ENCODE peak calls at places on chromosome 7, in five cellular contexts. V is HCT116, M is fibroblast of lung, U is neural progenitor cell, Y is IMR-90. Q is an unnamed sample.

GRCh38 chr7:149529136-149529718 is 31.6 kb upstream of the ZNF746 start:
- DNase-seq in V (peak; percentile 36), M (peak; percentile 21), U (peak; percentile 21), Y (peak; percentile 2), Q (no peak)

GRCh38 chr7:109751241-109751640 is 1181.6 kb downstream of the DNAJB9 start:
- DNase-seq in V (peak; percentile 16), M (peak; percentile 11), U (no peak), Y (peak; percentile 7), Q (peak; percentile 56)

GRCh38 chr7:67440321-67440720 is 443.7 kb downstream of the TYW1 start:
- DNase-seq in V (no peak), M (no peak), U (no peak), Y (no peak), Q (no peak)

GRCh38 chr7:91005024-91005423 is 259.2 kb upstream of the FZD1 start:
- DNase-seq in V (no peak), M (no peak), U (no peak), Y (no peak), Q (no peak)

GRCh38 chr7:80240265-80241025 is 105.8 kb downstream of the GNAI1 start:
- DNase-seq in V (no peak), M (peak; percentile 23), U (no peak), Y (peak; percentile 85), Q (no peak)

GRCh38 chr7:158863611-158864506 is 7.5 kb downstream of the DYNC2I1 start:
- DNase-seq in V (peak; percentile 31), M (peak; percentile 63), U (peak; percentile 53), Y (peak; percentile 60), Q (peak; percentile 66)

GRCh38 chr7:133564484-133564883 is 311.6 kb downstream of the EXOC4 start:
- DNase-seq in V (no peak), M (no peak), U (no peak), Y (no peak), Q (no peak)

GRCh38 chr7:140447841-140448240 is 31.5 kb downstream of the MKRN1 start:
- DNase-seq in V (no peak), M (no peak), U (no peak), Y (no peak), Q (no peak)

GRCh38 chr7:88224596-88225275 is 4.9 kb upstream of the SRI start:
- DNase-seq in V (no peak), M (peak; percentile 48), U (no peak), Y (peak; percentile 43), Q (no peak)

GRCh38 chr7:132333301-132333700 is 243.0 kb downstream of the PLXNA4 start:
- DNase-seq in V (no peak), M (no peak), U (no peak), Y (no peak), Q (no peak)

GRCh38 chr7:40009301-40009700 is 59.2 kb downstream of the CDK13 start:
- DNase-seq in V (no peak), M (no peak), U (no peak), Y (no peak), Q (no peak)

GRCh38 chr7:151719895-151720238 is 157.0 kb downstream of the PRKAG2 start:
- DNase-seq in V (no peak), M (no peak), U (no peak), Y (no peak), Q (no peak)

GRCh38 chr7:43572516-43573049 is 10.3 kb upstream of the STK17A start:
- DNase-seq in V (peak; percentile 38), M (peak; percentile 100), U (no peak), Y (peak; percentile 100), Q (peak; percentile 82)

GRCh38 chr7:12571691-12572090 is 1.2 kb downstream of the SCIN start:
- DNase-seq in V (no peak), M (no peak), U (no peak), Y (no peak), Q (no peak)

GRCh38 chr7:135224027-135224426 is 9.6 kb upstream of the STRA8 start:
- DNase-seq in V (no peak), M (no peak), U (no peak), Y (no peak), Q (no peak)

GRCh38 chr7:143013897-143014296 is 13.0 kb downstream of the OR9A2 start:
- DNase-seq in V (no peak), M (peak; percentile 79), U (no peak), Y (peak; percentile 53), Q (no peak)

GRCh38 chr7:37160656-37161055 is 288.0 kb downstream of the ELMO1 start:
- DNase-seq in V (no peak), M (no peak), U (no peak), Y (no peak), Q (no peak)

GRCh38 chr7:86453454-86453853 is 190.3 kb upstream of the GRM3 start:
- DNase-seq in V (no peak), M (no peak), U (no peak), Y (no peak), Q (no peak)

GRCh38 chr7:17844022-17844421 is 96.3 kb downstream of the SNX13 start:
- DNase-seq in V (no peak), M (no peak), U (no peak), Y (no peak), Q (no peak)

GRCh38 chr7:2074694-2075093 is 158.1 kb downstream of the MAD1L1 start:
- DNase-seq in V (no peak), M (no peak), U (no peak), Y (no peak), Q (peak; percentile 65)

GRCh38 chr7:27960415-27960814 is 220.2 kb downstream of the JAZF1 start:
- DNase-seq in V (no peak), M (no peak), U (no peak), Y (no peak), Q (no peak)

GRCh38 chr7:149748223-149748874 is 25.0 kb downstream of the ZNF467 start:
- DNase-seq in V (no peak), M (no peak), U (peak; percentile 47), Y (no peak), Q (no peak)

GRCh38 chr7:6451224-6451705 is 3.5 kb upstream of the DAGLB start:
- DNase-seq in V (no peak), M (no peak), U (no peak), Y (no peak), Q (no peak)

GRCh38 chr7:30281263-30281662 is 3.1 kb upstream of the ZNRF2 start:
- DNase-seq in V (no peak), M (no peak), U (peak; percentile 16), Y (no peak), Q (no peak)

GRCh38 chr7:25083201-25083600 is 41.9 kb downstream of the CYCS start:
- DNase-seq in V (no peak), M (no peak), U (no peak), Y (peak; percentile 53), Q (no peak)

GRCh38 chr7:137851361-137851945 is 4.7 kb upstream of the DGKI start:
- DNase-seq in V (no peak), M (peak; percentile 25), U (no peak), Y (peak; percentile 58), Q (no peak)

GRCh38 chr7:66682350-66683093 is 53.8 kb downstream of the KCTD7 start:
- DNase-seq in V (no peak), M (no peak), U (peak; percentile 73), Y (peak; percentile 64), Q (no peak)

DNA sequence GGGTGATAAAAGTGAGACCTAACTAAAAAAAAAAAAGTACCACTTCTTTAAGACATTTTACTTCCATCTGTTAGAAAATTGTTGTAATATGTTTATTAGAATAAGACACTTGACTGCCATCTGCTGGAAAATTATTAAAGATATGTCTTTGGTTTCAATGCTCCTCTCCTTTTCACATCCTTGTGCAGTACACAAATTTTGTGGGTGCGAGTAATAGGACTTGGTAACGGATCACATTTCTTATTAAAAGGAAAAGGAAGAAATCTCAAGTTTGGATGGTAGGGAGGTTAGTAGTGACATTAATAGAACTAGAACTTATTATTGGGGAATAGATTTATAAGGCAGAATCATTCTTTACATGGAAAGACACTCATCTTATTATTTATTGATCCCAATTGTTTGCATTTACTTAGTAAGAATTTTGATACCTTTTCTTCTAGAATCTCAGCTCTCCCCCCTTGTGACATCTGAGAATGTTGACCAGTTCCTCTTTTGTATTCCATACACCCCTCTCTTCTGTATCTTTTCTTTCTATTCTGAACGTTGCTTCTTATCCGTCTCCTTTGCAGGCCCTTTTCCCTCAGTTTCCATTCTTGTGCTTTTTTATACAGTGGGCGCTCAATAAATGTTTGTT is 43.0 kb upstream of the RPA3 start:
- DNase-seq in V (peak; percentile 26), M (peak; percentile 83), U (no peak), Y (peak; percentile 66), Q (peak; percentile 16)
- TF ChIP-seq CTCF in V (peak; percentile 19), M (peak; percentile 15), U (no peak), Y (peak; percentile 50), Q (peak; percentile 73)

DNA sequence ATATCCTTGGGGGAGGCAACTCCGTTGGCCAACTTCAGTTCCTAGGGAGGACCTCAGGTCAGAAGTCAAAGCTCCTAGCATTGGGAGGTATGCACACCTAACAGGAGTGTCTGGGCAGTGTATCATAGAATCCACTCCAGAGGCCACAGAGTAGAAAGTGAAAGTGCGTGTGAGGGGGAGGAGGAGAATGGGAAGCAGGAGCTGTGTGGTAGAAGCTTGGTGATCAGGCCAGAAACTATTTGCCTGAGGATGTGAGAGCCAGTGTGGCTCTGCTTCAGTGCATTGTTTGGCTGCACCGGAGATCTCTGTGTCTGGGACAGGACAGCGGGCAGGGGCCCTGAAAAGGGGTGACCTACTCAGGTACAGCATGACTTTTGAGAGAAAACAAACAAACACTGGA is 557.4 kb upstream of the VSTM2A start:
- DNase-seq in V (no peak), M (no peak), U (no peak), Y (no peak), Q (no peak)
- H3K9me3 ChIP-seq in V (peaks cover 32% of the 10 kb centered on the region), M (no peaks in the 10 kb centered on the region), U (no peaks in the 10 kb centered on the region), Y (peaks cover 15% of the 10 kb centered on the region), Q (no peaks in the 10 kb centered on the region)

DNA sequence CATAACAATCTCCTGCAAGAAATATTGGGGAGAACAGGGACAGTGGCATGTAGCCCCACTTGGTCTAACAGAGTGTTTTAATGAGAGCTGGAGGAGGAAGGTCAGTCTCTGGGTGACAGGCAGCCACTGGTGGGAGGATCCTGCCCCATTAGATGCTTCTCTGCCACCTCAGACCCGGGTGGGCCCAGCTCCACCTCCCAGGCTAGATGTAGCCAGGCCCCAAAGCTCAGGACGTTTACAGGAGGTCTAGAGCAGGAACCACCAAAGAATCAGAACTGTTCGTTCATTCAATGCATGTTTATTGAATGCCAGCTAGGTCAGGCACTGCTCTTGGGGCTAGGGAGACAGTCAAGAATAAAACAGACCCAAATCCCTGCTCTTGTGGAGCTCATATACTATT is 28.4 kb upstream of the GPNMB start:
- DNase-seq in V (no peak), M (no peak), U (no peak), Y (no peak), Q (no peak)
- H2AFZ ChIP-seq in V (no peak overlapping the region), M (no peak overlapping the region), U (no peak overlapping the region), Y (no peak overlapping the region), Q (no peak overlapping the region)

GRCh38 chr7:23462846-23463245 is 7.4 kb downstream of the IGF2BP3 start:
- DNase-seq in V (no peak), M (peak; percentile 67), U (no peak), Y (peak; percentile 67), Q (no peak)
- TF ChIP-seq CTCF in V (peak; percentile 12), M (peak; percentile 43), U (peak; percentile 15), Y (peak; percentile 50), Q (peak; percentile 36)

GRCh38 chr7:21450076-21450475 is 22.2 kb downstream of the SP4 start:
- DNase-seq in V (no peak), M (no peak), U (no peak), Y (no peak), Q (no peak)
- H3K9me3 ChIP-seq in V (no peaks in the 10 kb centered on the region), M (no peaks in the 10 kb centered on the region), U (peaks cover 33% of the 10 kb centered on the region), Y (peaks cover 3% of the 10 kb centered on the region), Q (peaks cover 44% of the 10 kb centered on the region)

Q was measured in DND-41.